ENCODE peak calls at places on chromosome 1, in four cellular contexts. O is tibial nerve, Q is esophagus muscularis mucosa, B is endothelial cell of umbilical vein. R is an unnamed sample.

GRCh38 chr1:41215623-41216022 is 26.5 kb downstream of the SCMH1 start:
- DNase-seq in B (no peak), Q (no peak), O (no peak), R (no peak)

GRCh38 chr1:160040481-160040880 is 8.7 kb upstream of the PIGM start:
- DNase-seq in O (no peak), Q (no peak), B (no peak), R (no peak)

GRCh38 chr1:31881698-31882000 is 56.5 kb downstream of the PTP4A2 start:
- DNase-seq in Q (no peak), B (no peak), O (no peak), R (no peak)

GRCh38 chr1:209527372-209527771 is 56.1 kb upstream of the CAMK1G start:
- DNase-seq in O (no peak), Q (no peak), B (no peak), R (no peak)

GRCh38 chr1:53314606-53315005 is 13.3 kb downstream of the LRP8 start:
- DNase-seq in Q (no peak), O (no peak), B (no peak), R (no peak)

GRCh38 chr1:227788279-227789041 is 27.0 kb upstream of the PRSS38 start:
- DNase-seq in B (peak; percentile 62), Q (no peak), O (peak; percentile 13), R (no peak)

GRCh38 chr1:180309338-180309737 is 79.3 kb downstream of the LHX4 start:
- DNase-seq in B (no peak), Q (no peak), O (no peak), R (no peak)

GRCh38 chr1:151562661-151563060 is 22.6 kb downstream of the TUFT1 start:
- DNase-seq in O (no peak), Q (no peak), B (no peak), R (no peak)

GRCh38 chr1:181910905-181911304 is 150.6 kb downstream of the ZNF648 start:
- DNase-seq in Q (no peak), O (no peak), B (no peak), R (no peak)

GRCh38 chr1:206469933-206470691 is at the start of gene IKBKE:
- DNase-seq in O (no peak), B (peak; percentile 62), Q (no peak), R (peak; percentile 62)

GRCh38 chr1:206430031-206430983 is 40.0 kb upstream of the IKBKE start:
- DNase-seq in O (no peak), B (peak; percentile 89), Q (no peak), R (no peak)

GRCh38 chr1:56540467-56540866 is 38.9 kb downstream of the PLPP3 start:
- DNase-seq in O (no peak), B (no peak), Q (no peak), R (no peak)

GRCh38 chr1:226975259-226975908 is 35.3 kb downstream of the COQ8A start:
- DNase-seq in O (no peak), B (no peak), Q (no peak), R (peak; percentile 67)

GRCh38 chr1:3535732-3536131 is 75.6 kb downstream of the MEGF6 start:
- DNase-seq in Q (no peak), O (no peak), B (no peak), R (no peak)

GRCh38 chr1:24632776-24633175 is 10.3 kb upstream of the SRRM1 start:
- DNase-seq in Q (no peak), B (no peak), O (no peak), R (no peak)

GRCh38 chr1:239311331-239311730 is 75.0 kb upstream of the CHRM3 start:
- DNase-seq in O (no peak), B (no peak), Q (no peak), R (no peak)

GRCh38 chr1:214050513-214051401 is 63.0 kb downstream of the PROX1 start:
- DNase-seq in B (no peak), O (no peak), Q (no peak), R (no peak)

GRCh38 chr1:15605398-15606080 is 11.7 kb upstream of the DDI2 start:
- DNase-seq in O (no peak), B (no peak), Q (no peak), R (no peak)

GRCh38 chr1:15598436-15598835 is 13.6 kb upstream of the AGMAT start:
- DNase-seq in Q (no peak), O (no peak), B (no peak), R (no peak)

GRCh38 chr1:15603050-15603965 is 13.9 kb upstream of the DDI2 start:
- DNase-seq in B (peak; percentile 95), O (peak; percentile 97), Q (peak; percentile 99), R (peak; percentile 98)
- TF ChIP-seq POLR2A in B (peak; percentile 83), O (peak; percentile 55), Q (no peak), R (peak; percentile 55)

GRCh38 chr1:200891774-200892157 is 2.9 kb upstream of the INAVA start:
- DNase-seq in Q (no peak), O (no peak), B (no peak), R (no peak)

GRCh38 chr1:200892546-200892945 is 2.2 kb upstream of the INAVA start:
- DNase-seq in Q (no peak), B (no peak), O (no peak), R (no peak)

GRCh38 chr1:200892958-200893357 is 1.7 kb upstream of the INAVA start:
- DNase-seq in B (no peak), Q (no peak), O (no peak), R (no peak)

GRCh38 chr1:200894712-200895447 is at the start of gene INAVA:
- DNase-seq in O (no peak), B (no peak), Q (no peak), R (no peak)

DNA sequence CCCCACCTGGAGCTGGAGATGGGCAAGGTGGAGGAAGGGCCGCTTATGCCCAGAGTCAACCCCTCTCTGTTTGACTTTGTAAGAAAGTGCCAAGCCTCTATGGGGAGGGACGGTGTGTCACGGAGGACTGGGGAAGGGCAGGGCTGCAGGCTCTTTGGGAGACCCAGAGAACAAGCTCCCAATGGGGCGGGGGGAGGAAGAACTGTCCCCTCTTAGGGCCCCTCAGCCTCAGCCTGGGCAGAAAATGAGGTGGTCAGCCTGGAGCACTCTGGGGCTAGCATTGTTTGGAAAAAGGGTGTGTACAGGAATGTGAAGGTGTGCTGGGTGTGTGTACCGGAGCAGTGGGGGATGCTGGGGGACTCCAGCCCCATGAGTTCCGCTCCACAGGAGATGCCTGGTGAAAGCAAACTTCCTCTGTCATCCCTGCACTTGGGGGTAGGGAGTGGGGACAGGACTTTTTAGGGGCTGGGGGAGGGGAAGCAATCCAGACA is 1.2 kb upstream of the INAVA start:
- DNase-seq in B (no peak), Q (no peak), O (no peak), R (no peak)
- H3K27ac ChIP-seq in B (no peak overlapping the region), Q (no peak overlapping the region), O (no peak overlapping the region), R (peak overlapping the region; percentile 60)

GRCh38 chr1:94541175-94542087 is at the start of gene F3:
- DNase-seq in Q (peak; percentile 94), B (peak; percentile 87), O (peak; percentile 86), R (peak; percentile 96)
- TF ChIP-seq POLR2A in Q (peak; percentile 74), B (no peak), O (peak; percentile 87), R (peak; percentile 77)

GRCh38 chr1:10057744-10058294 is 25.1 kb downstream of the UBE4B start:
- DNase-seq in B (no peak), Q (no peak), O (no peak), R (no peak)
- H3K27ac ChIP-seq in B (no peak overlapping the region), Q (peak overlapping the region; percentile 42), O (peak overlapping the region; percentile 29), R (no peak overlapping the region)

GRCh38 chr1:212608209-212608955 is at the start of gene ATF3:
- DNase-seq in Q (peak; percentile 100), O (peak; percentile 99), B (peak; percentile 98), R (peak; percentile 98)
- TF ChIP-seq POLR2A in Q (peak; percentile 99), O (peak; percentile 99), B (peak; percentile 98), R (peak; percentile 51)

GRCh38 chr1:68812295-68812694 is 315.4 kb upstream of the DEPDC1 start:
- DNase-seq in O (no peak), B (no peak), Q (no peak), R (no peak)
- H3K27ac ChIP-seq in O (no peak overlapping the region), B (no peak overlapping the region), Q (no peak overlapping the region), R (no peak overlapping the region)

DNA sequence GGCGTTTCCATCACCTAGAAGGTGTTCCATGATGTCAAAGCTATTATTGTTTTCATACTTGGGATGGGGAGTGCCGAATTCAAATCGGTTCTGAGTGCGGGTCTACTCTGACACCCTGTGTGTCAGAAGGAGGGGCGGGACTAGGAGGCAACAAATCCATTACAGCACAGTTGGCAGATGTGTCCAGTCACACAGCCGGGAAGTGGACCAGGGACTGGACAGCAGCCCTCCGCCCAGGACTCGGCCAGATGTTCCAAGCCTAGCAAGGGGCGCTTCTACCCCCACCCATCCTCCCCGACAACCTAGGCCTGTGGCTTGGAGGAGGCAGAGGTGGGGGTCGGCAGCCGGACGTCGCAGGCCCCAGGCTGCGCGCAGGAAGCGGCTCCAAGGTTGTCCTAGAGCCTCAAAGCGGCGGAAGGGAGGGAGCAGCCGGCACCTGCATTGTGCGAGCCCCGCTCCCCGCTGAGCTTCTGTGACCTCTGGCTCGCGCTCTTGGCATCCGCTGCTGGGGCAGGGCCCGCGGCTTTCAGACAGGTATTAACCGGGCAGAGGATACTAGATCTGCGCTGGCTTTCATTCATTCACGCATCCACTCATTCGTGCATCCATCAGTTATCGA is 20.5 kb upstream of the MYCL start:
- DNase-seq in O (no peak), Q (no peak), B (no peak), R (no peak)
- TF ChIP-seq POLR2A in O (no peak), Q (no peak), B (no peak), R (no peak)

GRCh38 chr1:23178931-23179330 is 10.3 kb upstream of the LUZP1 start:
- DNase-seq in O (no peak), B (peak; percentile 57), Q (no peak), R (no peak)

GRCh38 chr1:23177031-23177430 is 8.4 kb upstream of the LUZP1 start:
- DNase-seq in Q (no peak), O (no peak), B (no peak), R (no peak)

GRCh38 chr1:23174383-23175110 is 5.9 kb upstream of the LUZP1 start:
- DNase-seq in Q (no peak), B (no peak), O (no peak), R (no peak)

GRCh38 chr1:23177438-23178380 is 9.1 kb upstream of the LUZP1 start:
- DNase-seq in O (peak; percentile 27), Q (peak; percentile 94), B (peak; percentile 97), R (peak; percentile 64)

GRCh38 chr1:23178414-23178813 is 9.8 kb upstream of the LUZP1 start:
- DNase-seq in O (no peak), Q (no peak), B (peak; percentile 30), R (no peak)
- H3K27ac ChIP-seq in O (peak overlapping the region; percentile 93), Q (peak overlapping the region; percentile 90), B (peak overlapping the region; percentile 77), R (no peak overlapping the region)

GRCh38 chr1:161440312-161440894 is 64.9 kb upstream of the FCGR2A start:
- DNase-seq in B (peak; percentile 51), O (no peak), Q (no peak), R (peak; percentile 70)
- TF ChIP-seq POLR2A in B (no peak), O (no peak), Q (no peak), R (no peak)

R was measured in testis.